ENCODE peak calls at places on chromosome 19, in four cellular contexts. Y, N, Z and C are unnamed samples.

GRCh38 chr19:13887529-13887928 is 10.6 kb downstream of the NANOS3 start:
- DNase-seq in Y (no peak), N (no peak), Z (no peak), C (no peak)

GRCh38 chr19:639251-640155 is at the start of gene FGF22:
- DNase-seq in Y (peak), N (no peak), Z (peak), C (peak)

GRCh38 chr19:32909257-32909656 is 39.7 kb upstream of the SLC7A9 start:
- DNase-seq in Y (peak), N (no peak), Z (no peak), C (no peak)

GRCh38 chr19:41350735-41351338 is 2.9 kb downstream of the TGFB1 start:
- DNase-seq in Y (peak), N (no peak), Z (peak), C (no peak)

GRCh38 chr19:58559275-58560006 is 1.0 kb upstream of the UBE2M start:
- DNase-seq in Y (peak), N (peak), Z (peak), C (peak)

GRCh38 chr19:4064551-4065260 is 2.0 kb downstream of the ZBTB7A start:
- DNase-seq in Y (peak), N (no peak), Z (peak), C (no peak)

GRCh38 chr19:52603558-52604207 is 33.6 kb downstream of the ZNF701 start:
- DNase-seq in Y (no peak), N (no peak), Z (no peak), C (no peak)

GRCh38 chr19:55809381-55810058 is 22.3 kb downstream of the NLRP11 start:
- DNase-seq in Y (peak), N (no peak), Z (peak), C (peak)

GRCh38 chr19:49142866-49143335 is 12.3 kb downstream of the HRC start:
- DNase-seq in Y (peak), N (no peak), Z (peak), C (no peak)

GRCh38 chr19:8532170-8532569 is 18.2 kb upstream of the ZNF414 start:
- DNase-seq in Y (no peak), N (no peak), Z (no peak), C (peak)

GRCh38 chr19:36140289-36141038 is 598 bp downstream of the CAPNS1 start:
- DNase-seq in Y (peak), N (no peak), Z (peak), C (peak)

GRCh38 chr19:28044477-28044876 is 1168.5 kb downstream of the UQCRFS1 start:
- DNase-seq in Y (no peak), N (no peak), Z (no peak), C (no peak)

GRCh38 chr19:6233051-6233826 is 46.5 kb downstream of the MLLT1 start:
- DNase-seq in Y (no peak), N (no peak), Z (no peak), C (no peak)

GRCh38 chr19:5823579-5824281 is 15.8 kb downstream of the FUT6 start:
- DNase-seq in Y (peak), N (no peak), Z (peak), C (no peak)

GRCh38 chr19:21463449-21464105 is 41.8 kb upstream of the ZNF429 start:
- DNase-seq in Y (peak), N (no peak), Z (peak), C (no peak)

GRCh38 chr19:43432866-43433673 is 18.4 kb downstream of the TEX101 start:
- DNase-seq in Y (peak), N (no peak), Z (peak), C (peak)
- TF ChIP-seq NFIC in Y (no peak), N (no peak), Z (no peak), C (no peak)

DNA sequence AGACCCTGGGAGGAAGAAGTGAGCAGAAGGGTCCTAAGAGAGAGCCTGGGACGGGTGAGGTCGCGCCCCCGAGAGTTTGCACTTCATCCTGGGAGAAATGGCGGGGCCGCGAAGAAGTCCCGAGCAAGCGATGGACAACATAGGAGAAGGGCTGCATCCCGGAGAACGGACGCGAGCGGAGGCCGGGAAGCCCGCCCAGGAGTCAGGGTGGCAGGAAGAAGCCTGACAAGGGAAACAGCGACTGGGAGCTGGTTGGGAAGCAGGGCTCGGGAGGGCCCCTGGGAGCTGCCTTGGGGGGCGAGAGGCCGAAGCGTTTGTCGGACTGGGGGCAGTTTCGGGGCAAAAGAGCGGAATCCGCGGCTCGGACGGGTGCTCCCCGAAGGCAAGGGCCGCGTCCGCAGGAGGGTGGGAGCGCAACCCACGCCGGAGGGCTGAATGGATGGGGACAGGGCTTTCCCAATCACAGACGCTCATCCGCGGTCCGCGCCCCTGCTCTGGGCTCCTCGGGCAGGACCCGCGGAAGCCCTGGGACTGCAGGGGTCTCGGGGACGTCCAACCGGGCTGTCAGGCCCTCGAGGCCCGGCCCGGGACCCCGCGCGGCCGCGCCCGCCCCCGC is 469 bp downstream of the ABHD17A start:
- DNase-seq in Y (no peak), N (no peak), Z (peak), C (no peak)
- TF ChIP-seq NFIC in Y (no peak), N (no peak), Z (no peak), C (no peak)

DNA sequence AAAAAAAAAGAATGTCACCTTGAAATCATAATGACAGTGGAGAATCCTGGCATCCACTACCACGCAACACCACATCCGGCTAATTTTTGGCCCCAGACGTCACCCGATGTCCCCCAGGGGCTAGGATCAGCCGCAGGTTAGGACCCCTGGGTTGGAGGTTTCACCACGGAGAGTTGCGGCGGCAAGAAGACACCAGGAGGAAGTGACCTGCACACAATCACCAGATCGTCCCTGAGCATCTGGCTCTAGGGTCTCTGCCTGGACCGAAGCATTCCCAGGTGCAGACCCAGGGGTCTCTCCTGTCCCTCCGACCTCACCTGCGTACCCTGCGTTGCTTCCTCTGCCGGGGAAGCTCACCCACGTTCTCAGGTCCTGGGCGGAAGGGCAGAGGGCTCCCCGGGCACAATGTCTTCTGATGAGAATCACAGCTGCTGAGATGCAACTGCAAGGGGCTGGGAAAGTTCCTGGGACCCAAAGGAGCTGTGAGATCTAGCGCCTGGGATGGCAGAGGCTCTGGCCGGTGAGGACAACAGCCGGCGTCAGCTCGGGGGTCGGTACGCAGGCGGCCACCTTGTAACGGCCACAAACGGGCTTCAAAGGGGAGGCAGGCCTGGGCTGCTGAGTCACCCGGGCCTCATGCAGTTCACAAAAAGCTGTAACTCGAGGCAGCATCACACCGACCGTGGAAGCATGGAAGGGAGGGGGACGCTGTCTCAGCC is 111.2 kb downstream of the GADD45B start:
- DNase-seq in Y (no peak), N (no peak), Z (no peak), C (no peak)
- TF ChIP-seq NFIC in Y (no peak), N (no peak), Z (no peak), C (no peak)

GRCh38 chr19:54606230-54606629 is 12.8 kb downstream of the LILRA1 start:
- DNase-seq in Y (no peak), N (peak), Z (no peak), C (no peak)
- TF ChIP-seq NFIC in Y (no peak), N (no peak), Z (no peak), C (no peak)

GRCh38 chr19:7507884-7508283 is 8.0 kb upstream of the ZNF358 start:
- DNase-seq in Y (peak), N (no peak), Z (peak), C (peak)

GRCh38 chr19:7505288-7505681 is 10.6 kb upstream of the ZNF358 start:
- DNase-seq in Y (no peak), N (no peak), Z (no peak), C (no peak)

GRCh38 chr19:7506385-7507328 is 9.2 kb upstream of the ZNF358 start:
- DNase-seq in Y (peak), N (no peak), Z (peak), C (peak)

GRCh38 chr19:7504684-7505083 is 11.2 kb upstream of the ZNF358 start:
- DNase-seq in Y (no peak), N (no peak), Z (no peak), C (no peak)

GRCh38 chr19:7505682-7506384 is 10.1 kb upstream of the ZNF358 start:
- DNase-seq in Y (peak), N (no peak), Z (peak), C (no peak)
- TF ChIP-seq NFIC in Y (peak), N (no peak), Z (no peak), C (no peak)

DNA sequence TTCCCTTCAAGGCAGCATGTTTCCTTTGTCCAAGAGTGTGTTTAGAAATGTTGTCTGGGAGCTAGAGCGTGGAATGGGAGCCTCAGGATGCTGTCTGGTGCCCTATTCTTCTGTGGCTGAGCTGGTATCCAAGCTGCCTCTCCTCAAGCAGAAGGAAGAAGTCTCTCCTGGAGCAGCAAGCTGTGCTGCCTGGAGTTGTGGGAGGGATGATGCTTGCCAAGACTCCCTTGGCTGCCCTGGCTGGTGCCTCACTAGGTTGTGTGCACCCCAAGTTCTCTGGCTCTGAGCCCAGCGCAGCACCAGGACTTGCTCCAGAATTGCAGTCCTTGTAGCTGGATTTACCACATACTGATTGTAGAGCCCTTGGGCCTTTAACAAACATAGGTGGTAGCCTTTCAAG is 4.7 kb upstream of the CYP4F3 start:
- DNase-seq in Y (no peak), N (no peak), Z (no peak), C (no peak)
- TF ChIP-seq NFIC in Y (no peak), N (no peak), Z (no peak), C (no peak)

GRCh38 chr19:54002495-54003315 is 11.3 kb downstream of the CACNG6 start:
- DNase-seq in Y (no peak), N (no peak), Z (no peak), C (no peak)
- TF ChIP-seq NFIC in Y (no peak), N (no peak), Z (no peak), C (no peak)